ENCODE peak calls at places on chromosome 18, in five cellular contexts. R is kidney tubule cell; Y is Peyer's patch; P is stimulated activated CD4-positive, alpha-beta T cell treated with anti-CD3 and anti-CD28 coated beads, Interleukin-4, amount 100 ng/mL, for 24 hours; Z is lung. L is an unnamed sample.

GRCh38 chr18:22088029-22088428 is 81.4 kb upstream of the GATA6 start:
- DNase-seq in P (no peak), Z (peak; percentile 73), R (no peak), Y (no peak), L (no peak)

GRCh38 chr18:7467708-7468466 is 99.2 kb upstream of the PTPRM start:
- DNase-seq in P (no peak), R (peak; percentile 12), Y (no peak), Z (no peak), L (no peak)

GRCh38 chr18:45774065-45774521 is 50.1 kb downstream of the SLC14A1 start:
- DNase-seq in Z (no peak), P (no peak), R (peak; percentile 86), Y (no peak), L (peak; percentile 81)

GRCh38 chr18:21997207-21998143 is 171.9 kb upstream of the GATA6 start:
- DNase-seq in P (no peak), Z (no peak), Y (no peak), R (peak; percentile 59), L (no peak)

GRCh38 chr18:11176416-11176815 is 27.0 kb upstream of the PIEZO2 start:
- DNase-seq in Y (no peak), P (no peak), R (no peak), Z (no peak), L (no peak)

GRCh38 chr18:54284967-54285785 is 15.9 kb downstream of the POLI start:
- DNase-seq in P (peak; percentile 78), Y (no peak), R (peak; percentile 84), Z (no peak), L (no peak)

GRCh38 chr18:48826806-48827205 is 124.0 kb downstream of the SMAD7 start:
- DNase-seq in R (no peak), Z (no peak), P (no peak), Y (peak; percentile 6), L (no peak)

GRCh38 chr18:61664413-61665084 is 228.3 kb downstream of the RNF152 start:
- DNase-seq in P (no peak), Z (no peak), Y (no peak), R (no peak), L (no peak)

GRCh38 chr18:44723366-44723765 is 42.7 kb downstream of the SETBP1 start:
- DNase-seq in Y (peak; percentile 49), Z (no peak), R (no peak), P (peak; percentile 11), L (no peak)

GRCh38 chr18:70490008-70490933 is 201.4 kb downstream of the SOCS6 start:
- DNase-seq in Z (no peak), R (peak; percentile 58), P (peak; percentile 41), Y (no peak), L (peak; percentile 28)

GRCh38 chr18:35030234-35030989 is 10.8 kb upstream of the MAPRE2 start:
- DNase-seq in R (peak; percentile 17), Y (peak; percentile 38), Z (no peak), P (no peak), L (no peak)

GRCh38 chr18:79952996-79953559 is 1.6 kb upstream of the SLC66A2 start:
- DNase-seq in Z (no peak), R (no peak), Y (no peak), P (no peak), L (no peak)

GRCh38 chr18:74420491-74420890 is 36.6 kb downstream of the DIPK1C start:
- DNase-seq in P (no peak), R (no peak), Z (no peak), Y (no peak), L (no peak)

GRCh38 chr18:63588869-63589268 is 1.7 kb downstream of the SERPINB13 start:
- DNase-seq in Y (no peak), P (no peak), R (no peak), Z (no peak), L (no peak)

GRCh38 chr18:61574665-61575064 is 241.4 kb downstream of the CDH20 start:
- DNase-seq in Z (no peak), P (no peak), Y (no peak), R (no peak), L (no peak)

L was measured in prostate gland.